ENCODE peak calls at places on chromosomes 7 and 10, in five cellular contexts. N is RWPE1; U is heart right ventricle; F is uterus; X is activated CD8-positive, alpha-beta memory T cell treated with anti-CD3 and anti-CD28 coated beads for 48 hours. R is an unnamed sample.

GRCh38 chr10:32400961-32401360 is 45.0 kb upstream of the CCDC7 start:
- DNase-seq in N (no peak), U (no peak), F (no peak), X (no peak), R (no peak)

GRCh38 chr10:46540412-46541016 is 15.9 kb downstream of the GPRIN2 start:
- DNase-seq in N (no peak), U (no peak), F (peak; percentile 1), X (no peak), R (no peak)

GRCh38 chr7:50537417-50537816 is 27.8 kb downstream of the DDC start:
- DNase-seq in N (no peak), U (no peak), F (no peak), X (no peak), R (no peak)

GRCh38 chr7:110835209-110835608 is 255.7 kb upstream of the LRRN3 start:
- DNase-seq in N (no peak), U (no peak), F (no peak), X (no peak), R (no peak)

GRCh38 chr10:71623098-71623985 is 96.2 kb downstream of the C10orf105 start:
- DNase-seq in N (peak; percentile 40), U (peak; percentile 30), F (peak; percentile 38), X (no peak), R (peak; percentile 34)

GRCh38 chr7:107742678-107743566 is 1.0 kb upstream of the CBLL1 start:
- DNase-seq in N (peak; percentile 42), U (no peak), F (peak; percentile 52), X (peak; percentile 41), R (peak; percentile 40)

GRCh38 chr10:51694369-51694768 is 5.0 kb downstream of the CSTF2T start:
- DNase-seq in N (no peak), U (no peak), F (no peak), X (no peak), R (no peak)

GRCh38 chr10:116765549-116766162 is 23.3 kb upstream of the HSPA12A start:
- DNase-seq in N (no peak), U (no peak), F (no peak), X (no peak), R (peak; percentile 73)

GRCh38 chr7:90560730-90561129 is 35.4 kb upstream of the CDK14 start:
- DNase-seq in N (no peak), U (no peak), F (no peak), X (no peak), R (no peak)

GRCh38 chr10:104293021-104293420 is 24.0 kb downstream of the GSTO2 start:
- DNase-seq in N (peak; percentile 50), U (no peak), F (no peak), X (no peak), R (no peak)

GRCh38 chr7:154259396-154259795 is 207.2 kb downstream of the DPP6 start:
- DNase-seq in N (no peak), U (no peak), F (no peak), X (no peak), R (no peak)

GRCh38 chr10:75034714-75035258 is 76.7 kb upstream of the SAMD8 start:
- DNase-seq in N (no peak), U (no peak), F (no peak), X (no peak), R (no peak)

GRCh38 chr10:132272061-132272766 is 35.5 kb downstream of the STK32C start:
- DNase-seq in N (no peak), U (no peak), F (no peak), X (no peak), R (no peak)

GRCh38 chr10:88966785-88967184 is 14.2 kb upstream of the ACTA2 start:
- DNase-seq in N (no peak), U (peak; percentile 40), F (peak; percentile 74), X (no peak), R (no peak)

GRCh38 chr7:112060625-112061024 is 145.6 kb downstream of the DOCK4 start:
- DNase-seq in N (no peak), U (no peak), F (no peak), X (no peak), R (no peak)

GRCh38 chr7:2872296-2872874 is 28.3 kb upstream of the GNA12 start:
- DNase-seq in N (no peak), U (no peak), F (no peak), X (no peak), R (no peak)

GRCh38 chr7:18320422-18320821 is 175.1 kb upstream of the HDAC9 start:
- DNase-seq in N (no peak), U (no peak), F (no peak), X (no peak), R (no peak)

GRCh38 chr7:152200395-152200794 is 174.9 kb downstream of the GALNT11 start:
- DNase-seq in N (no peak), U (no peak), F (no peak), X (no peak), R (no peak)

GRCh38 chr10:132400041-132400546 is 3.1 kb downstream of the PWWP2B start:
- DNase-seq in N (no peak), U (no peak), F (no peak), X (no peak), R (no peak)

R was measured in HEK293T.